ENCODE peak calls at places on chromosomes 2 and 18, in six cellular contexts. O is suprapubic skin, S is SK-N-SH, A is spleen, Q is stomach, L is HCT116. X is an unnamed sample.

GRCh38 chr2:109675666-109676345 is 61.6 kb downstream of the SOWAHC start:
- DNase-seq in O (peak; percentile 53), S (no peak), A (no peak), Q (peak; percentile 69), L (no peak), X (no peak)

GRCh38 chr2:235709969-235710879 is 216.4 kb downstream of the AGAP1 start:
- DNase-seq in O (no peak), S (no peak), A (no peak), Q (no peak), L (no peak), X (peak; percentile 40)

GRCh38 chr2:19753818-19754217 is 148.0 kb downstream of the TTC32 start:
- DNase-seq in O (no peak), S (no peak), A (no peak), Q (no peak), L (no peak), X (no peak)

GRCh38 chr2:207847807-207848544 is 78.3 kb upstream of the FZD5 start:
- DNase-seq in O (no peak), S (no peak), A (no peak), Q (peak; percentile 86), L (no peak), X (no peak)

GRCh38 chr2:226636586-226636985 is 163.0 kb downstream of the IRS1 start:
- DNase-seq in O (no peak), S (no peak), A (no peak), Q (no peak), L (no peak), X (no peak)

GRCh38 chr2:204325468-204325867 is 219.8 kb upstream of the PARD3B start:
- DNase-seq in O (no peak), S (peak; percentile 72), A (no peak), Q (peak; percentile 64), L (peak; percentile 62), X (peak; percentile 87)

GRCh38 chr2:74843371-74844298 is 9.7 kb downstream of the HK2 start:
- DNase-seq in O (no peak), S (no peak), A (no peak), Q (no peak), L (no peak), X (peak; percentile 69)

GRCh38 chr2:7598402-7598801 is 681.2 kb downstream of the RNF144A start:
- DNase-seq in O (no peak), S (no peak), A (no peak), Q (no peak), L (no peak), X (no peak)

GRCh38 chr18:48133675-48134251 is 203.3 kb upstream of the SMAD2 start:
- DNase-seq in O (no peak), S (no peak), A (peak; percentile 37), Q (peak; percentile 63), L (no peak), X (no peak)

GRCh38 chr18:46566111-46566510 is 90.9 kb downstream of the LOXHD1 start:
- DNase-seq in O (no peak), S (no peak), A (no peak), Q (no peak), L (no peak), X (no peak)

GRCh38 chr2:62475172-62476011 is 30.6 kb downstream of the TMEM17 start:
- DNase-seq in O (no peak), S (peak; percentile 76), A (peak; percentile 84), Q (no peak), L (no peak), X (no peak)

GRCh38 chr2:160837416-160837815 is 322.8 kb upstream of the TANK start:
- DNase-seq in O (no peak), S (no peak), A (no peak), Q (no peak), L (no peak), X (no peak)

GRCh38 chr2:28689764-28690163 is 61.9 kb upstream of the PPP1CB start:
- DNase-seq in O (no peak), S (no peak), A (no peak), Q (no peak), L (no peak), X (no peak)

DNA sequence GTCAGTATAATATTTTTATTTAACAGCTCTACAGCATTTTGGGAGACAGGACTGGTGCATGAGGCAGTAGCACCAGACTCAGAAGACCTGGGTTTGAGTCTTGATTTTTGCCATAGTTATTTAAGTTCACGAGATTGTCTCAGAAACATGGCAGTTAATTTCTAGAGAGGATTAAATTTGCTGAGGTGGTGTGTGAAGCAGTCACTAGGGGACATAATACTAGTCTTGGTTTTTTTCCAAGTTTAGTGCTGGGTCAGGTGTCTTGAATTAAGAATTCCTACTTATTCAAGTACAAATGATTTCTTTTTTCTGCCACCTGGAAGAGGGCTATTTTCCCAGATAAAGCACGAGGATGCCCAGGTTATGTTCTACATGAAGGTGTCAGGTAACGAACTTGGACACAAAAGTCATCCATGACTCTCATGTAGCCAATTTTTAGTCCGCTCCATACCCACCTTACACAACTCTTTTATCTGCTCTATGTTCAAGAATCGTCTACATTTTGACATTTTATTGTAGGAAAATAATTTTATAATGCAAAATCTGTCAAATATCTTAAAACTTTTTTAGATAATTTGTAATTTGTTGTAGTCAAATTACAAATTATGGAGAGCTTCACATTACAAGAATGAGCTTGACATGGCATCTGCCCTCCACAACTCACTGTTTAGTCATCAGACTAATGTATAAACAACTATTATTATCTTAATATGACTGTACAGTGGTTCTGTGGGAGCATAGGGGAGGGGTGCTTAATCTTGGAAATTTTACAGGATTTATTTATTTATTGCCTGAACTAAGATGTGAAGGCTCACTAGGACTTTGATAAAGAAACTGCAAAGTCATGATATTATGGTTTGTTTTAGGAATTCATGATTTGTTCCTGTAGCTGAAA is 1.6 kb downstream of the MARCHF7 start:
- DNase-seq in O (no peak), S (peak; percentile 17), A (no peak), Q (no peak), L (no peak), X (no peak)
- H3K4me1 ChIP-seq in O (peaks cover 70% of the 10 kb centered on the region), S (peaks cover 19% of the 10 kb centered on the region), A (peaks cover 72% of the 10 kb centered on the region), Q (peaks cover 71% of the 10 kb centered on the region), L (peaks cover 8% of the 10 kb centered on the region), X (no peaks in the 10 kb centered on the region)

GRCh38 chr2:100105678-100106054 is 36.7 kb downstream of the AFF3 start:
- DNase-seq in O (no peak), S (no peak), A (no peak), Q (no peak), L (no peak), X (peak; percentile 65)
- H3K4me3 ChIP-seq in O (peak overlapping the region; percentile 67), S (no peak overlapping the region), A (peak overlapping the region; percentile 21), Q (peak overlapping the region; percentile 66), L (no peak overlapping the region), X (peak overlapping the region; percentile 40)

GRCh38 chr2:157411624-157412336 is 32.1 kb downstream of the CYTIP start:
- DNase-seq in O (no peak), S (no peak), A (no peak), Q (no peak), L (no peak), X (no peak)
- TF ChIP-seq POLR2AphosphoS5 in O (no peak), S (no peak), A (peak; percentile 52), Q (no peak), L (no peak), X (no peak)

DNA sequence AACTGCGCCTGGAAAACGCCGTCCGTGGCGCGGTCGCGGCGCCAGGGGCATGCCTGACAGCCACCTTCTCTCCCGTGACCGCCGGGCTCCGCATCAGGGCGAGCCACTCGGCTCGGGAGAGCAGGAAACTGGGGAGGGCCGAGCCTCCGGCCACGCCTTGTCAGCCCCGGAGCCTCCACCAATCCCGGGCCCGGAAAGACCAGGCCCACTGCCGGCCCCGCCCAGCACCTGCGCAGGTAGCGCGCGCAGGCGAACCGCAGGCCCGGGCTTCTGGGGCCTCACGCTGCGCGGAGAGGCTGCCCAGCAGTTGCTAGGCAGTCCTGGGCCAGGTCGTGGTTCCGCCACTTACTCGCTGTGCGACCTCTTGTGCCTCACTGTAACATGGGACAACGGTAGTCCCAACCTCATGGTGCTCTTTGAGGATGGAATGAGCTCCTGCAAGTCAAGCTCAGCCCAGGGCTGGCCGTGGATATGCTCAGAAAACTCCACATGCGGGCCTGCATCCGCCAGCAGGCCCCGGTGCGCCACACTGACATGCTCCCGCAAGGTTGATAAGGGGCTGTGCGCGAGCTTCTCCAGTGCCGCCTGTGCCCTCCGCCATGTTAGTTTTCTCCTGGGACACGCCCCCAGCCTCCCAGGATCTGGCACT is 97.1 kb downstream of the INHBB start:
- DNase-seq in O (peak; percentile 73), S (no peak), A (peak; percentile 72), Q (peak; percentile 92), L (peak; percentile 63), X (peak; percentile 57)
- H3K4me1 ChIP-seq in O (peaks cover 16% of the 10 kb centered on the region), S (no peaks in the 10 kb centered on the region), A (peaks cover 15% of the 10 kb centered on the region), Q (peaks cover 25% of the 10 kb centered on the region), L (peaks cover 10% of the 10 kb centered on the region), X (peaks cover 17% of the 10 kb centered on the region)

DNA sequence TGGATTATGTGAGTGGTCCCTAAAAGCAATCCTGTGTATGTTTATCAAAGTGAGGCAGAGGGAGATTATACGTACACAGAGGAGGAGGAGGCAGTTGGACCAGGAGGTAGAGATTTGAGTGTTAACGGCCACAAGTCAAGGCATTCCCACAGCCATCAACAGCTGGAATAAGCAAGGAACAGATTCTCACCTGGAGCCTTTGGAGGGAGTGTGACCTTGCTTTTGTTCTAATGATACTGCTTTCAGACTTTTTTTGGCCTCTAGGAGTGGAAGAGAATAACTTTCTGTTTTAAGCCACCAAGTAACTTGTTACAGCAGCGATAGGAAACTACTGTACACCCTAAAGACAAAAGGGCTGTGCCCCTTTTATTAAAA is 18.1 kb downstream of the LCLAT1 start:
- DNase-seq in O (no peak), S (no peak), A (no peak), Q (no peak), L (no peak), X (no peak)
- H3K4me3 ChIP-seq in O (no peak overlapping the region), S (no peak overlapping the region), A (no peak overlapping the region), Q (no peak overlapping the region), L (no peak overlapping the region), X (no peak overlapping the region)

GRCh38 chr2:206230060-206230890 is 44.2 kb upstream of the ZDBF2 start:
- DNase-seq in O (no peak), S (peak; percentile 38), A (no peak), Q (no peak), L (peak; percentile 12), X (no peak)
- TF ChIP-seq POLR2AphosphoS5 in O (no peak), S (no peak), A (no peak), Q (no peak), L (no peak), X (no peak)

DNA sequence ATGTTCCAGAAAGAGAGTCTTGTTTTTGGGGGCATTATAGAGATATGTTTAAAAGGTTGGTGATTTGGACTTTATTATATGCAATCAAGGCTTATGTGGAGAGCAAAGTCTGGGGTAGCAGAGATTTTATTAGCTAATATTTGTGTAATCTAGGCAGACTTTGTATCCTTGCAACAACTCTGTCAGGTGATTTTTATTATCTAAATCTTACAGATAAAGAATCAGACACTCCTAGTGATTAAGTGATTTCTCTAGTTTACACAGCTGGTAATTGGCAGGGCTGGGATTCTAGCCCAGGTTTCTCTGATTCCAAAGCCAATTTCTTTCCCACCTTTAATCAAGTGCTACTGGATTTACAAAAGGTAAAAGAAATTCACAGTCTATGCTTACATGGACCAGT is 33.3 kb upstream of the NCK2 start:
- DNase-seq in O (no peak), S (no peak), A (no peak), Q (no peak), L (no peak), X (no peak)
- H3K4me1 ChIP-seq in O (no peaks in the 10 kb centered on the region), S (no peaks in the 10 kb centered on the region), A (no peaks in the 10 kb centered on the region), Q (no peaks in the 10 kb centered on the region), L (no peaks in the 10 kb centered on the region), X (no peaks in the 10 kb centered on the region)

GRCh38 chr2:234091432-234091879 is 41.0 kb downstream of the SPP2 start:
- DNase-seq in O (no peak), S (no peak), A (no peak), Q (peak; percentile 60), L (no peak), X (no peak)
- H3K4me3 ChIP-seq in O (no peak overlapping the region), S (no peak overlapping the region), A (no peak overlapping the region), Q (no peak overlapping the region), L (no peak overlapping the region), X (no peak overlapping the region)

GRCh38 chr2:51649366-51649765 is 617.4 kb upstream of the NRXN1 start:
- DNase-seq in O (no peak), S (no peak), A (no peak), Q (no peak), L (no peak), X (no peak)
- TF ChIP-seq POLR2AphosphoS5 in O (no peak), S (no peak), A (no peak), Q (no peak), L (no peak), X (no peak)

X was measured in sigmoid colon.